ENCODE peak calls at places on chromosome 9, in five cellular contexts. Y, G, W, E and A are unnamed samples. For H3K4me1, the result is how much of the 10 kb centered on the place peaks cover.

GRCh38 chr9:92647671-92648446 is 22.1 kb downstream of the IPPK start:
- DNase-seq in E (peak), Y (no peak), W (peak), G (no peak), A (no peak)

GRCh38 chr9:115413304-115413703 is 295.3 kb upstream of the TNC start:
- DNase-seq in G (no peak), E (no peak), W (no peak), Y (no peak), A (no peak)

GRCh38 chr9:92781902-92782301 is 17.3 kb upstream of the BICD2 start:
- DNase-seq in Y (no peak), G (no peak), E (no peak), W (no peak), A (no peak)

GRCh38 chr9:73565833-73566465 is 414.3 kb downstream of the ANXA1 start:
- DNase-seq in Y (no peak), W (no peak), G (no peak), E (no peak), A (no peak)

GRCh38 chr9:33924978-33925797 is 108.2 kb downstream of the UBE2R2 start:
- DNase-seq in Y (peak), G (peak), E (peak), W (peak), A (no peak)

GRCh38 chr9:18493361-18494015 is 19.5 kb downstream of the ADAMTSL1 start:
- DNase-seq in E (no peak), Y (no peak), W (no peak), G (no peak), A (no peak)

GRCh38 chr9:127182901-127183746 is 60.7 kb upstream of the ANGPTL2 start:
- DNase-seq in W (peak), G (no peak), Y (no peak), E (no peak), A (no peak)

GRCh38 chr9:27151693-27152397 is 42.8 kb downstream of the TEK start:
- DNase-seq in E (no peak), W (no peak), Y (no peak), G (no peak), A (no peak)

DNA sequence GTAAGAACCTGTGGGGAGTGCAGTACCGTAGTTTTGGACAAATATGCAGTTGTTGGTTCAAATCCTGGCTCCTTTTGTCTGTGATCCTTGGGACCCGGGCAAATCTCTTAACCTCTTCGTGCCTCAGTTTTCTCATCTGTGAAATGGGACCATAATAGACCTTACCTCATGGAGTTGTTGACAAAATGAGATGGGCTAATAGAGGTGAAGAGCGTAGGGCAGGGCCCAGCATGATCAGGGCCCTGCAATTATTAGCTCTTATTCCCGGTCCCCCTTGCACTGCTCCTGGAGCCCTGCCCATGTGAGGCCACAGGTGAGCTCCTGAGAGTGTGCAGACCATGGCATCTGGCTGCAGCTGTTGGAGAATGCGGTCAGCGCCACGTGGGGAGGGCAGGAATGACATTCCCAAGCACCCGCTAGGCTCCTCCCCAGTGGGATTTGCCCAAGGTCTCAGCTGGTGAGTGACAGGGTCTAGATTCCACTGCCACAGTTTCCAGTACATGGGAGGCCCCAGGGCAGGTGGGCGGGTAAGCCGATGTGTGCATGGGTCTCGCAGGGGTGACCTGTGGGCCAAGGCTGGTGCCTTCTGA is 41.0 kb downstream of the NEK6 start:
- DNase-seq in Y (no peak), E (no peak), W (no peak), G (no peak), A (no peak)
- TF ChIP-seq EP300 in Y (no peak), E (no peak), W (no peak), G (no peak), A (no peak)

GRCh38 chr9:85212887-85213286 is 528.9 kb downstream of the AGTPBP1 start:
- DNase-seq in Y (no peak), G (peak), W (no peak), E (no peak), A (no peak)
- H3K4me1 ChIP-seq in Y (under half), G (under half), W (under half), E (under half), A (under half)

GRCh38 chr9:16726718-16727451 is 143.6 kb downstream of the BNC2 start:
- DNase-seq in W (peak), E (peak), Y (peak), G (peak), A (peak)
- TF ChIP-seq EP300 in W (peak), E (peak), Y (peak), G (no peak), A (no peak)

DNA sequence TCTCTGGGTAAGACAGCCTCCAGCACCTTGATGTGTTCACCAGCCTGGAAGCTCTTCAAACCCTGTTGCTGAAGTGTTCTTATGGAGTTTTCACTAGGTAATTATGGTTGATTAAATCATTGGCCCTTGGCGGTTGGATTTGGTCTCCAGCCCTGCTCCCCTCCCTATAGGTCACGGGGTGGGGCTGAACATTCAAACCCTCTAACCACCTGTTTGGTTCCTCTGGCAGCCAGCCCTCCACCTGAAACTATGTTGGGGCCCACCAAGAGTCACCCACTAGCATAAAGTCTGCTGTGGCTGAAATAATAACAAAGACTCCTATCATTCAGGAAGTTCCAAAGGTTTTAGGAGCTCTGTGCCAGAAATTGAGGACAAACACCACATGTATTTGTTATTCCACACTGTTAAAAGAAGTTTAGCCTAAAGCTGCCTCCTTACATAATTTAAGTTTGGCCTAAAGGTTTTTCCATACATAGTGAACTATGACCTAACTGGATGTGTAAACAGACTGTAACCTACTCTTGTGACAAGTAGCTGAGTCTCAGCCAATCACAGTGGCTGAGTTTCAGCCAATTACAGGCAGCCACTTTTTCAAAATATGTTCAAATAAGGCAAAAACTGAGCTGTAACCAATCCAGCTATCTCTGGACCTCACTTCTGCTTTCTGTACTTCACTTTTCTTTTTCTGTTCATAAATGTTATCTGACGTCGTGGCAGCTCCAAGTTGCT is 34.8 kb downstream of the TMEM252 start:
- DNase-seq in W (no peak), Y (no peak), G (no peak), E (no peak), A (no peak)
- H3K4me1 ChIP-seq in W (under half), Y (under half), G (under half), E (under half), A (under half)

DNA sequence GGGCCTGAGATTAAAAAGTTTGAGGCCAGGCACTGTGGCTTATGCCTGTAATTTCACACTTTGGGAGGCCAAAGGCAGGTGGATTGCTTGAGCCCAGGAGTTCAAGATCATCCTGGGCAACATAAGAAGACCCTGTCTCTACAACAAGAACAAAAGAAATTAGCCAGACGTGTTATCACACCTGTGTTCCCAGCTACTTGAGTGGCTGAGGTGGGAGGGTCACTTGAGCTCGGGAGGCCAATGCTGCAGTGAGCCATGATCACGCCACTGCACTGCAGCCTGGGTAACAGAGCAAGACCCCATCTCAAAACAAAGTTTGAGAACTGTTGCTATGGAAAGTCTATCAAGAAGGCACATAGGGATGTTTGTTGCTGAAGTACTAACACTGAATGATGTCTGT is 25.0 kb downstream of the EXOSC2 start:
- DNase-seq in W (no peak), E (no peak), G (no peak), Y (no peak), A (no peak)
- TF ChIP-seq EP300 in W (no peak), E (no peak), G (no peak), Y (no peak), A (no peak)

GRCh38 chr9:137689745-137690529 is 71.1 kb downstream of the EHMT1 start:
- DNase-seq in G (no peak), Y (peak), E (no peak), W (no peak), A (no peak)
- H3K4me1 ChIP-seq in G (under half), Y (under half), E (half or more), W (under half), A (under half)